ENCODE peak calls at places on chromosomes 3 and 15, in six cellular contexts. U is GM12865; D is naive thymus-derived CD4-positive, alpha-beta T cell; Z is uterus; B is AG10803; K is CD8-positive, alpha-beta T cell. O is an unnamed sample.

GRCh38 chr3:39180546-39181346 is 11.6 kb downstream of the XIRP1 start:
- DNase-seq in Z (peak), K (peak), D (peak), B (peak), U (peak), O (peak)

GRCh38 chr15:48313216-48313615 is 18.0 kb upstream of the DUT start:
- DNase-seq in B (no peak), U (no peak), D (no peak), Z (no peak), K (no peak), O (no peak)

GRCh38 chr3:26967531-26967930 is 345.0 kb downstream of the LRRC3B start:
- DNase-seq in U (no peak), D (no peak), B (no peak), Z (no peak), K (no peak), O (no peak)

GRCh38 chr3:39748002-39748401 is 61.4 kb upstream of the MYRIP start:
- DNase-seq in D (no peak), K (no peak), B (no peak), Z (no peak), U (no peak), O (no peak)

GRCh38 chr3:39810647-39811161 is 1.3 kb downstream of the MYRIP start:
- DNase-seq in D (no peak), K (no peak), Z (no peak), B (no peak), U (no peak), O (no peak)

GRCh38 chr3:156547637-156548036 is 7.3 kb downstream of the SSR3 start:
- DNase-seq in K (no peak), B (peak), U (no peak), Z (no peak), D (no peak), O (peak)

GRCh38 chr3:157354722-157355121 is 81.9 kb upstream of the PTX3 start:
- DNase-seq in Z (no peak), B (no peak), U (peak), K (no peak), D (no peak), O (peak)

GRCh38 chr3:73658227-73658626 is 33.5 kb upstream of the PDZRN3 start:
- DNase-seq in Z (no peak), B (peak), D (no peak), U (no peak), K (no peak), O (no peak)

GRCh38 chr3:61158152-61158551 is 93.1 kb downstream of the FHIT start:
- DNase-seq in Z (no peak), B (no peak), U (no peak), K (no peak), D (no peak), O (no peak)

GRCh38 chr3:141735176-141735575 is 2.9 kb upstream of the RNF7 start:
- DNase-seq in B (no peak), U (no peak), K (no peak), D (no peak), Z (no peak), O (no peak)

GRCh38 chr3:132665230-132665629 is 5.1 kb downstream of the UBA5 start:
- DNase-seq in B (no peak), U (no peak), Z (no peak), D (no peak), K (no peak), O (no peak)

GRCh38 chr15:64112904-64113303 is 17.1 kb downstream of the SNX1 start:
- DNase-seq in U (peak), D (no peak), B (peak), K (no peak), Z (no peak), O (peak)

GRCh38 chr15:96462768-96463167 is 132.3 kb downstream of the NR2F2 start:
- DNase-seq in U (no peak), Z (no peak), K (no peak), D (no peak), B (peak), O (peak)

GRCh38 chr3:30659270-30660127 is 53.1 kb downstream of the TGFBR2 start:
- DNase-seq in K (no peak), Z (no peak), D (no peak), B (peak), U (no peak), O (peak)

GRCh38 chr15:85500729-85501128 is 120.3 kb downstream of the AKAP13 start:
- DNase-seq in D (no peak), Z (peak), U (no peak), B (no peak), K (no peak), O (peak)

GRCh38 chr3:130635978-130636377 is 110.7 kb downstream of the PIK3R4 start:
- DNase-seq in B (no peak), K (no peak), Z (no peak), U (no peak), D (no peak), O (no peak)

GRCh38 chr3:99984139-99984538 is 130.2 kb downstream of the FILIP1L start:
- DNase-seq in K (no peak), U (no peak), B (no peak), Z (no peak), D (no peak), O (no peak)

GRCh38 chr3:188046561-188047213 is 107.3 kb upstream of the LPP start:
- DNase-seq in K (no peak), B (peak), Z (no peak), U (no peak), D (no peak), O (peak)

GRCh38 chr3:30324587-30324986 is 281.8 kb upstream of the TGFBR2 start:
- DNase-seq in D (no peak), U (no peak), K (no peak), B (peak), Z (no peak), O (no peak)

GRCh38 chr3:52014613-52015012 is 18.9 kb upstream of the RPL29 start:
- DNase-seq in K (no peak), D (no peak), Z (no peak), U (no peak), B (no peak), O (no peak)

GRCh38 chr3:139173372-139174108 is 128.8 kb upstream of the PRR23C start:
- DNase-seq in K (no peak), U (peak), Z (no peak), D (no peak), B (peak), O (peak)
- H3K4me3 ChIP-seq in K (no peak), U (peak), Z (peak), D (no peak), B (peak), O (no peak)

DNA sequence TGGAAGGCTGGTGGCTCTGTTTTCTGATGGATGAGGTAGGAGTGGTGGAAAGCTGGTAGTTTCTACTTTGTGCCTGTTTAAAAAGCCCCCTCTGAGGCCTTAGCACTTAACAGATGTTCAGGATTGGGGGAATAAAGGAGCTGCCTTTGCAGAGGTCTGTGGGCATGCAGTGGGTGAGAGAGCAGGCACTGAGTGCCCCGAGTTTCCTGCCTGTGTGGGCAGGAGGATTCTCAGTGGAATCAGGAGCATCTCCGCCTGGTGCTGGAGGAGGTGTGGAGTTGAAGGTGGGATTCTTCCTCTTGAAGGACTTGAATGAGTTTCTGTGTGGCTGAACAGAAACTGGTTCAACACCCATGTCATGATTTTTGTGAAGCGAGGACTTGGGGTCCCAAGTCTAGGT is 74.3 kb downstream of the IGF1R start:
- DNase-seq in B (no peak), D (no peak), U (no peak), K (no peak), Z (no peak), O (no peak)
- H3K4me3 ChIP-seq in B (no peak), D (no peak), U (no peak), K (no peak), Z (no peak), O (no peak)

GRCh38 chr3:9452417-9452816 is 55.0 kb downstream of the SETD5 start:
- DNase-seq in U (peak), B (peak), K (no peak), D (no peak), Z (no peak), O (peak)

GRCh38 chr3:9448643-9449042 is 51.2 kb downstream of the SETD5 start:
- DNase-seq in K (no peak), D (no peak), Z (no peak), U (no peak), B (no peak), O (no peak)

DNA sequence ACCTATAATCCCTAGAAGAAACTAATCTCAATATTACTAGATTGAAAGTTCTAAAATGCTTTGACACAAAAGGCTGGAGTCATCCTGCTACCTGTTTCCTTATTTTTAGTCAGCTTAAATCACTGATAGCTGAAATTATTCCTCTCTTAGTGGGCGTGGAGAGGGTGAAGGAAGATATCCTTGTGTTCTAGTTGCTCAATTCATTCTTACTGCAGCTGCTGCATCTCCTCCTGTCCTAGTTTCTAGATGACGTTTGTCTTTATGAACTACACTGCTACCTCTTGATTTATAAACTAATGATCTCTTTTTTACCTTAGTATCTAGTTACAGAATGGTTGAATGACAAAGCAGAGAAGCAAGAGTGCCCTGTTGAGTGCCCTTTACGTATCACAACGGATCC is 50.7 kb downstream of the SETD5 start:
- DNase-seq in B (no peak), Z (no peak), K (no peak), D (no peak), U (no peak), O (no peak)
- H3K4me3 ChIP-seq in B (no peak), Z (no peak), K (no peak), D (no peak), U (no peak), O (no peak)

GRCh38 chr3:5198313-5198677 is 10.8 kb downstream of the EDEM1 start:
- DNase-seq in Z (no peak), U (no peak), B (no peak), K (no peak), D (no peak), O (no peak)

GRCh38 chr3:5197022-5197421 is 9.5 kb downstream of the EDEM1 start:
- DNase-seq in K (no peak), D (no peak), B (peak), U (no peak), Z (no peak), O (peak)

GRCh38 chr3:5198986-5199731 is 11.7 kb downstream of the EDEM1 start:
- DNase-seq in K (no peak), Z (no peak), D (no peak), B (peak), U (peak), O (no peak)

GRCh38 chr3:5195605-5196004 is 8.1 kb downstream of the EDEM1 start:
- DNase-seq in K (no peak), U (peak), D (no peak), Z (no peak), B (peak), O (no peak)

GRCh38 chr3:5197470-5198312 is 10.2 kb downstream of the EDEM1 start:
- DNase-seq in B (peak), K (no peak), D (peak), Z (no peak), U (peak), O (peak)
- H3K4me3 ChIP-seq in B (no peak), K (no peak), D (peak), Z (no peak), U (peak), O (no peak)

GRCh38 chr3:33050084-33050653 is 46.8 kb downstream of the GLB1 start:
- DNase-seq in U (no peak), B (no peak), K (no peak), D (no peak), Z (no peak), O (no peak)

GRCh38 chr3:33052671-33053070 is 44.3 kb downstream of the GLB1 start:
- DNase-seq in K (no peak), Z (no peak), B (no peak), D (no peak), U (no peak), O (no peak)

GRCh38 chr3:33046521-33046920 is 50.4 kb downstream of the GLB1 start:
- DNase-seq in K (no peak), B (no peak), D (no peak), Z (no peak), U (no peak), O (no peak)

GRCh38 chr3:33044676-33045075 is 52.3 kb downstream of the GLB1 start:
- DNase-seq in U (peak), Z (no peak), K (no peak), B (no peak), D (peak), O (no peak)

GRCh38 chr3:33047842-33048834 is 48.8 kb downstream of the GLB1 start:
- DNase-seq in K (peak), U (peak), Z (no peak), D (peak), B (no peak), O (no peak)
- H3K4me3 ChIP-seq in K (no peak), U (no peak), Z (no peak), D (peak), B (no peak), O (no peak)

O was measured in fibroblast of pulmonary artery.